ENCODE peak calls at places on chromosomes 4 and X, in ten cellular contexts. V is epithelial cell of esophagus, H is astrocyte of the cerebellum, N is endothelial cell of umbilical vein, J is fibroblast of the aortic adventitia, G is choroid plexus epithelial cell, M is AG04450, I is bronchial epithelial cell, O is IMR-90, B is tibial nerve. U is an unnamed sample.

GRCh38 chrX:149996515-149996914 is 58.2 kb upstream of the EOLA2 start:
- DNase-seq in V (no peak), H (no peak), N (no peak), J (no peak), G (no peak), M (no peak), I (no peak), O (no peak), B (no peak), U (no peak)

GRCh38 chr4:102620697-102621497 is 119.7 kb downstream of the NFKB1 start:
- DNase-seq in V (peak; percentile 71), H (peak; percentile 99), N (peak; percentile 67), J (peak; percentile 87), G (peak; percentile 98), M (peak; percentile 38), I (peak; percentile 78), O (peak; percentile 82), B (no peak), U (peak; percentile 71)

GRCh38 chr4:40627540-40627939 is 2.1 kb downstream of the RBM47 start:
- DNase-seq in V (peak; percentile 19), H (no peak), N (no peak), J (no peak), G (no peak), M (no peak), I (peak; percentile 53), O (no peak), B (no peak), U (no peak)

GRCh38 chr4:78298618-78299017 is 241.5 kb downstream of the FRAS1 start:
- DNase-seq in V (peak; percentile 39), H (no peak), N (no peak), J (peak; percentile 54), G (peak; percentile 33), M (no peak), I (peak; percentile 77), O (peak; percentile 58), B (no peak), U (no peak)

GRCh38 chrX:133171962-133172708 is 46.0 kb downstream of the TFDP3 start:
- DNase-seq in V (peak; percentile 43), H (no peak), N (peak; percentile 1), J (peak; percentile 4), G (peak; percentile 43), M (no peak), I (peak; percentile 43), O (no peak), B (no peak), U (no peak)

GRCh38 chrX:101764538-101764937 is 104.9 kb upstream of the ARMCX2 start:
- DNase-seq in V (peak; percentile 0), H (no peak), N (no peak), J (no peak), G (peak; percentile 3), M (no peak), I (peak; percentile 1), O (no peak), B (no peak), U (no peak)

GRCh38 chr4:11397146-11397545 is 31.5 kb downstream of the HS3ST1 start:
- DNase-seq in V (peak; percentile 83), H (no peak), N (peak; percentile 11), J (no peak), G (no peak), M (no peak), I (peak; percentile 89), O (no peak), B (no peak), U (no peak)

GRCh38 chr4:137678796-137679195 is 146.5 kb upstream of the PCDH18 start:
- DNase-seq in V (peak; percentile 47), H (peak; percentile 42), N (no peak), J (peak; percentile 76), G (peak; percentile 39), M (no peak), I (peak; percentile 43), O (peak; percentile 81), B (no peak), U (peak; percentile 31)

GRCh38 chr4:156762851-156763250 is 208.7 kb downstream of the PDGFC start:
- DNase-seq in V (no peak), H (no peak), N (no peak), J (no peak), G (no peak), M (no peak), I (no peak), O (no peak), B (no peak), U (no peak)

GRCh38 chr4:147789596-147789995 is 57.7 kb downstream of the ARHGAP10 start:
- DNase-seq in V (no peak), H (no peak), N (no peak), J (no peak), G (no peak), M (no peak), I (no peak), O (peak; percentile 23), B (no peak), U (no peak)
- H3K4me3 ChIP-seq in V (no peak overlapping the region), H (no peak overlapping the region), N (no peak overlapping the region), J (no peak overlapping the region), G (no peak overlapping the region), M (no peak overlapping the region), I (no peak overlapping the region), O (no peak overlapping the region), B (no peak overlapping the region), U (no peak overlapping the region)

GRCh38 chr4:24914460-24914859 is 1.6 kb upstream of the CCDC149 start:
- DNase-seq in V (peak; percentile 32), H (no peak), N (no peak), J (no peak), G (no peak), M (no peak), I (peak; percentile 25), O (no peak), B (no peak), U (no peak)

GRCh38 chr4:24917076-24917856 is 4.4 kb upstream of the CCDC149 start:
- DNase-seq in V (no peak), H (no peak), N (no peak), J (no peak), G (no peak), M (no peak), I (no peak), O (no peak), B (no peak), U (no peak)

GRCh38 chr4:24913099-24913445 is 230 bp upstream of the CCDC149 start:
- DNase-seq in V (no peak), H (no peak), N (no peak), J (peak; percentile 26), G (no peak), M (no peak), I (no peak), O (no peak), B (no peak), U (no peak)

GRCh38 chr4:24912252-24913098 is at the start of gene CCDC149:
- DNase-seq in V (peak; percentile 60), H (no peak), N (peak; percentile 43), J (peak; percentile 50), G (peak; percentile 60), M (no peak), I (peak; percentile 49), O (peak; percentile 57), B (peak; percentile 17), U (no peak)

DNA sequence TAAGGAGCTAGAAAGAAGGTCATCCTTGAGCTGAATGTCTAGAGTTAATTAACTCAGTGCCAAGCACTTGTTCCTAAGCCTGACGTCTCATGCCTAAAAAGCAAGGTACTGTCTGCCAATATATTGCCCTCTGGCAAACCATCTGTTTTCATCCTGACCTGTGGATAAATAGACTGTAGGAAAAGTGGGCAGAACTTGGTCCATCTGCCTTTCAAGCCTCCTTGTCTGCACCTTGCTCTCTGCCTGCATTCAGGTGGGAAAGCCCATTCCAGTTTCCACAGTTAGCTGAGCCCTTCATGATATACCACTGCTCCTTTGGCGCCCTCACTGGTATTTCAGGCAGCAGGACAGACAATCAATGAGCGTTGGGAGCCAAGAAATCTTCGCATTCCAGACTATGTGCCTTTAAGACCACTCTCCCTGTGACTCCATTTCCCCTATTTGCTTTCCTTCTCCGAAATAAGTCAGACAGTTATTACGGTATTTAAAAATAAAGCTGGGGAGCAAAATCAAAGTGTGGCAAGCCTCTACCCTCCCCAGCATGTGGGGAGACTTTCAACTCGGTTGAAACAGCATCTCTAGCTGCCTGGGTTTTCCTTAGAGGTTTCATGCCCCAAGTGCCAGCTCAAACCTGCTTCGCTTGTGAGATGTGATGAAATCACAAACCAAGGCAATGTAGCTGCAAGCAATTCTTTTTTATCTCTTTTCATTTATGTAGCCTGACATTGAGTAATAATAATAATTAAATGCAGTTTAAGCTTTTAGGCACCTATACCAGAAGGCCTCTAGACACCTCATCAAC is 2.5 kb upstream of the CCDC149 start:
- DNase-seq in V (peak; percentile 27), H (no peak), N (peak; percentile 20), J (no peak), G (peak; percentile 37), M (no peak), I (no peak), O (no peak), B (no peak), U (no peak)
- TF ChIP-seq CTCF in V (peak; percentile 21), H (peak; percentile 14), N (no peak), J (peak; percentile 5), G (peak; percentile 47), M (no peak), I (no peak), O (no peak), B (no peak), U (no peak)

GRCh38 chr4:83536649-83537352 is 893 bp downstream of the GPAT3 start:
- DNase-seq in V (no peak), H (no peak), N (no peak), J (peak; percentile 20), G (peak; percentile 16), M (no peak), I (no peak), O (no peak), B (no peak), U (no peak)

GRCh38 chr4:83535520-83535944 is 376 bp upstream of the GPAT3 start:
- DNase-seq in V (peak; percentile 73), H (peak; percentile 63), N (peak; percentile 53), J (peak; percentile 72), G (peak; percentile 82), M (peak; percentile 65), I (peak; percentile 43), O (peak; percentile 76), B (no peak), U (no peak)

DNA sequence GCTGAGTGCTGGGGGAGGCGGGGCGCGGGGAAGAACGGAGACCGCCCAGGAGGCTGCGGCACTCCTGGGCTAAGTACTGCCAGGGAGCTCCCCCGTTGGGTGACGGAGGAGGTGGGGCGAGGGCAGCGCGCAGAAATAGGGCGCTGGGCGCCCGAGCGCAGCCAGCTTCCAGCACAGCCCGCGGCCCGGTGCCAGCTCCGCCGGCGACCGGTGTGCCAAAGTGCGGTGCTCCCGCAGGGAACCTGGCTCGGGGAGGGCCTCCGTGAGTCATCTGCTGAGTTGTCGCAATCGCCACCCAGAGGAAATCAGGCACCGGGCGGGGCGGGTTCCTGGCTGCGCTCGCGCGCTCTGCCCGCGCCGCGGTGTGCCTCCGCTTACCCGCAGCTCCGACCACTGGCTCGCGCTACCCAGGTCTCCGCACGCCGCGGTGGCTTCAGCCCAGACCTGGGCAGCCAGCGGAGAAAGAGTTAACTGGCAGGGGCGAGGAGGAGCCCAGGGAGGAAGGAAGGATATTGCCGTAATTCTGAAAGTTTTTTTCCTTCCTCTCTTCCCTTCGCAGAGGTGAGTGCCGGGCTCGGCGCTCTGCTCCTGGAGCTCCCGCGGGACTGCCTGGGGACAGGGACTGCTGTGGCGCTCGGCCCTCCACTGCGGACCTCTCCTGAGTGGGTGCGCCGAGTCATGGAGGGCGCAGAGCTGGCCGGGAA is at the start of gene GPAT3:
- DNase-seq in V (peak; percentile 75), H (no peak), N (peak; percentile 44), J (peak; percentile 62), G (peak; percentile 58), M (no peak), I (peak; percentile 42), O (peak; percentile 45), B (peak; percentile 60), U (no peak)
- H3K4me3 ChIP-seq in V (peak within 1 kb of the TSS; percentile 67), H (peak within 1 kb of the TSS; percentile 91), N (peak within 1 kb of the TSS; percentile 76), J (peak within 1 kb of the TSS; percentile 87), G (peak within 1 kb of the TSS; percentile 70), M (peak within 1 kb of the TSS; percentile 89), I (peak within 1 kb of the TSS; percentile 68), O (peak within 1 kb of the TSS; percentile 63), B (peak within 1 kb of the TSS; percentile 70), U (peak within 1 kb of the TSS; percentile 82)

GRCh38 chrX:154596290-154596929 is 11.5 kb downstream of the CTAG1A start:
- DNase-seq in V (peak; percentile 87), H (peak; percentile 82), N (no peak), J (peak; percentile 47), G (peak; percentile 55), M (no peak), I (peak; percentile 76), O (peak; percentile 16), B (no peak), U (peak; percentile 84)
- TF ChIP-seq CTCF in V (peak; percentile 8), H (peak; percentile 11), N (no peak), J (no peak), G (no peak), M (no peak), I (no peak), O (no peak), B (no peak), U (no peak)